ENCODE peak calls at places on chromosomes 11 and 22, in four cellular contexts. T is amniotic stem cell; D is stimulated activated CD4-positive, alpha-beta T cell treated with anti-CD3 and anti-CD28 coated beads, Interleukin-12 subunit alpha, Interleukin-12 subunit beta, amount 100 ng/mL, for 24 hours; F is GM12865. B is an unnamed sample.
A peak's percentile ranks its signal among the peaks of the same experiment; 100 is the strongest.

GRCh38 chr22:23438216-23438615 is 141.9 kb downstream of the IGLL1 start:
- DNase-seq in T (no peak), D (no peak), F (no peak), B (no peak)

GRCh38 chr11:587978-588380 is 11.7 kb downstream of the PHRF1 start:
- DNase-seq in T (no peak), D (peak; percentile 39), F (no peak), B (no peak)

GRCh38 chr22:43277987-43278601 is 65.1 kb downstream of the SCUBE1 start:
- DNase-seq in T (no peak), D (no peak), F (no peak), B (no peak)

GRCh38 chr11:61769169-61769920 is 16.9 kb downstream of the MYRF start:
- DNase-seq in T (no peak), D (no peak), F (no peak), B (peak; percentile 16)

GRCh38 chr11:17774232-17775034 is 39.9 kb downstream of the KCNC1 start:
- DNase-seq in T (no peak), D (no peak), F (no peak), B (no peak)

GRCh38 chr11:32462296-32462695 is 27.0 kb upstream of the WT1 start:
- DNase-seq in T (no peak), D (no peak), F (no peak), B (no peak)

GRCh38 chr22:40560551-40560950 is 76.0 kb downstream of the MRTFA start:
- DNase-seq in T (no peak), D (no peak), F (no peak), B (peak; percentile 3)

GRCh38 chr11:84289381-84289906 is 1003.3 kb upstream of the CCDC90B start:
- DNase-seq in T (no peak), D (no peak), F (peak; percentile 63), B (peak; percentile 11)

GRCh38 chr11:57269580-57270021 is 32.6 kb upstream of the APLNR start:
- DNase-seq in T (no peak), D (no peak), F (no peak), B (no peak)

GRCh38 chr22:17581056-17581455 is 17.8 kb downstream of the SLC25A18 start:
- DNase-seq in T (no peak), D (no peak), F (no peak), B (no peak)

GRCh38 chr11:65381721-65382035 is 768 bp downstream of the SLC25A45 start:
- DNase-seq in T (no peak), D (peak; percentile 36), F (peak; percentile 81), B (no peak)

GRCh38 chr11:56783448-56784041 is 35.0 kb upstream of the OR9G4 start:
- DNase-seq in T (peak; percentile 24), D (no peak), F (peak; percentile 69), B (peak; percentile 0)

GRCh38 chr11:76604652-76605241 is 65.8 kb downstream of the LRRC32 start:
- DNase-seq in T (no peak), D (no peak), F (no peak), B (no peak)

GRCh38 chr11:420911-421321 is 6.1 kb upstream of the SIGIRR start:
- DNase-seq in T (no peak), D (no peak), F (no peak), B (no peak)

GRCh38 chr11:33147559-33147958 is 13.7 kb downstream of the CSTF3 start:
- DNase-seq in T (no peak), D (no peak), F (no peak), B (no peak)

GRCh38 chr11:6469599-6469998 is 4.1 kb downstream of the TRIM3 start:
- DNase-seq in T (no peak), D (no peak), F (no peak), B (no peak)

GRCh38 chr11:19321351-19321750 is 80.6 kb upstream of the E2F8 start:
- DNase-seq in T (no peak), D (no peak), F (no peak), B (no peak)

B was measured in AG04450.